ENCODE peak calls at places on chromosomes 11 and 22, in five cellular contexts. J is Peyer's patch, R is kidney epithelial cell, D is heart left ventricle, M is HFF-Myc. V is an unnamed sample.

GRCh38 chr11:120564573-120565301 is 53.2 kb downstream of the GRIK4 start:
- DNase-seq in D (peak), J (no peak), R (no peak), M (no peak), V (no peak)

GRCh38 chr11:13135385-13136271 is 126.5 kb downstream of the RASSF10 start:
- DNase-seq in M (peak), R (no peak), J (no peak), D (no peak), V (peak)

GRCh38 chr11:64230985-64231365 is 627 bp downstream of the DNAJC4 start:
- DNase-seq in R (no peak), J (no peak), D (no peak), M (no peak), V (no peak)

GRCh38 chr22:23182289-23183106 is 2.2 kb downstream of the BCR start:
- DNase-seq in D (no peak), R (no peak), M (no peak), J (no peak), V (no peak)

GRCh38 chr11:2933376-2934056 is 4.3 kb upstream of the PHLDA2 start:
- DNase-seq in D (peak), R (peak), M (no peak), J (peak), V (no peak)

GRCh38 chr11:75342966-75343870 is 8.2 kb downstream of the ARRB1 start:
- DNase-seq in D (no peak), M (no peak), J (peak), R (no peak), V (no peak)

GRCh38 chr11:134413334-134414035 is 1.4 kb upstream of the B3GAT1 start:
- DNase-seq in J (no peak), M (no peak), R (no peak), D (no peak), V (no peak)

GRCh38 chr22:25898707-25899365 is 156.8 kb downstream of the MYO18B start:
- DNase-seq in J (no peak), D (no peak), R (no peak), M (no peak), V (no peak)

GRCh38 chr11:12044799-12045198 is 36.4 kb upstream of the DKK3 start:
- DNase-seq in M (no peak), J (no peak), D (no peak), R (no peak), V (no peak)

GRCh38 chr22:19448076-19448607 is 631 bp upstream of the C22orf39 start:
- DNase-seq in J (peak), D (no peak), M (no peak), R (no peak), V (no peak)

GRCh38 chr11:76649964-76650363 is 20.6 kb downstream of the LRRC32 start:
- DNase-seq in M (no peak), R (no peak), D (no peak), J (no peak), V (no peak)
- H3K4me3 ChIP-seq in M (no peak), R (no peak), D (no peak), J (no peak), V (no peak)

GRCh38 chr22:31952094-31952401 is 7.7 kb downstream of the YWHAH start:
- DNase-seq in R (no peak), D (no peak), J (no peak), M (no peak), V (no peak)
- TF ChIP-seq CTCF in R (no peak), D (no peak), J (no peak), M (no peak), V (no peak)

DNA sequence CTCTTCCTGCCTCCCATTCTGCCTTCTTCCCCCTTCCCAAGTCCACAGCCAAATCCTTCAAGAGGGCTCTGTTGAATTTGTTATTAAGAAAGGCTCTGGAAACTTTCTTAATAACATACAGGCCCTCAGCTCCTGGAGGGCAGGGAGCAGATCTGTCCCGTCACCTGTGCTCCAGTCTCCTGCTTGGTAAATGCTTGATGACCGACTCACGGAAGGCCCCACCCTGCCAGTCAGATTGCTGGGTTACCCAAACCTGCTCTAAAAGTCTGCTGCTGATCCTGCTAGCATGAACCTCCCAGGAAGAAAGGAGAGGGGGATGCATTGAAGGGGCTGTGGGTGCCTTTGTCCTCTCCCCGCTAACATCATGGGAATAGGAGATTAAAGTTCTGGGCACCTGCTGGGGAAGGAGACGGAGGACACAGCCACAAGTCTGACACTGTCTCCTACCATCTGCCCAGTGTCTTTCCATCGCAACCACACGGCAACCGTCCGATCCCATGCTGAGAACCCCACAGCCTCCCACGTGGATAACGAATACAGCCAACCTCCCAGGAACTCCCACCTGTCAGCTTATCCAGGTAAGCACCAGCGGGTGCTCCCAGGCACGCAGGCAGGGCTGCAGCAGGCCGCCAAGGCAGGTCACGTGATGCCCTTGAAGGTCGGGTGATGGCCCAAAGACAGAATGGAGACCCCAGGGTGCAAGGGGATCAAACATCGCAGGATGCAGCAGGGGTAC is 22.5 kb downstream of the CD5 start:
- DNase-seq in J (no peak), R (no peak), D (no peak), M (no peak), V (no peak)
- H3K4me3 ChIP-seq in J (no peak), R (no peak), D (no peak), M (no peak), V (no peak)

GRCh38 chr22:31349960-31350359 is 3.8 kb upstream of the PATZ1 start:
- DNase-seq in D (no peak), J (no peak), R (no peak), M (no peak), V (no peak)

GRCh38 chr22:31348766-31349165 is 2.6 kb upstream of the PATZ1 start:
- DNase-seq in J (no peak), D (no peak), R (no peak), M (no peak), V (no peak)

GRCh38 chr22:31346733-31347250 is 646 bp upstream of the PATZ1 start:
- DNase-seq in M (no peak), J (peak), D (peak), R (no peak), V (no peak)

GRCh38 chr22:31347251-31348008 is 1.3 kb upstream of the PATZ1 start:
- DNase-seq in M (no peak), J (peak), R (no peak), D (peak), V (peak)

GRCh38 chr22:31350410-31350863 is 4.3 kb upstream of the PATZ1 start:
- DNase-seq in D (no peak), M (no peak), R (no peak), J (no peak), V (no peak)
- TF ChIP-seq CTCF in D (no peak), M (no peak), R (no peak), J (no peak), V (no peak)

GRCh38 chr22:31125521-31126117 is 2.9 kb downstream of the INPP5J start:
- DNase-seq in M (no peak), D (no peak), J (no peak), R (no peak), V (no peak)

GRCh38 chr22:31126128-31126868 is 3.5 kb downstream of the INPP5J start:
- DNase-seq in J (no peak), R (no peak), M (no peak), D (no peak), V (no peak)

GRCh38 chr22:31127181-31127772 is 4.5 kb downstream of the INPP5J start:
- DNase-seq in R (no peak), D (no peak), M (no peak), J (no peak), V (no peak)

GRCh38 chr22:31128156-31128555 is 5.4 kb downstream of the INPP5J start:
- DNase-seq in J (no peak), D (no peak), R (no peak), M (no peak), V (no peak)

GRCh38 chr22:31126869-31127175 is 4.1 kb downstream of the INPP5J start:
- DNase-seq in D (no peak), M (no peak), J (no peak), R (no peak), V (no peak)
- H3K4me3 ChIP-seq in D (no peak), M (no peak), J (no peak), R (no peak), V (no peak)

GRCh38 chr22:24465566-24465965 is 29.6 kb upstream of the UPB1 start:
- DNase-seq in R (peak), J (no peak), D (no peak), M (no peak), V (no peak)

GRCh38 chr22:24455751-24456426 is 28.5 kb downstream of the ADORA2A start:
- DNase-seq in J (no peak), R (no peak), M (no peak), D (peak), V (no peak)

GRCh38 chr22:24459911-24460310 is 32.5 kb downstream of the ADORA2A start:
- DNase-seq in J (no peak), M (no peak), R (no peak), D (no peak), V (no peak)

GRCh38 chr22:24457894-24458293 is 30.5 kb downstream of the ADORA2A start:
- DNase-seq in R (no peak), D (no peak), J (no peak), M (no peak), V (no peak)

GRCh38 chr22:24460418-24461089 is 33.2 kb downstream of the ADORA2A start:
- DNase-seq in D (no peak), J (no peak), M (no peak), R (no peak), V (peak)
- TF ChIP-seq CTCF in D (no peak), J (no peak), M (no peak), R (no peak), V (peak)

GRCh38 chr11:65388731-65389130 is 2.3 kb downstream of the FRMD8 start:
- DNase-seq in R (no peak), M (no peak), J (no peak), D (no peak), V (no peak)
- H3K4me3 ChIP-seq in R (no peak), M (peak), J (no peak), D (peak), V (no peak)